ENCODE peak calls at places on chromosomes 11 and 22, in nine cellular contexts. K, S, F, U, X, R, Y, C and B are unnamed samples.

GRCh38 chr11:70415642-70416395 is 17.5 kb downstream of the CTTN start:
- DNase-seq in R (no peak), Y (no peak), K (no peak), U (no peak), X (peak; percentile 42), C (no peak), S (no peak), F (no peak), B (no peak)

GRCh38 chr11:62505112-62505783 is 41.4 kb downstream of the AHNAK start:
- DNase-seq in C (no peak), S (no peak), X (no peak), Y (no peak), K (no peak), F (no peak), R (no peak), U (no peak), B (no peak)

GRCh38 chr11:106021967-106022794 is at the start of gene MSANTD4:
- DNase-seq in U (peak; percentile 100), Y (peak; percentile 99), F (peak; percentile 95), K (peak; percentile 98), C (peak; percentile 99), X (peak; percentile 99), S (peak; percentile 96), R (peak; percentile 94), B (peak; percentile 94)

GRCh38 chr11:72293391-72293790 is 49.4 kb upstream of the PHOX2A start:
- DNase-seq in X (no peak), R (no peak), Y (no peak), S (no peak), C (no peak), K (no peak), U (no peak), F (no peak), B (no peak)

GRCh38 chr11:128664286-128664685 is 29.6 kb upstream of the FLI1 start:
- DNase-seq in K (no peak), C (no peak), S (no peak), Y (no peak), R (no peak), X (no peak), U (no peak), F (no peak), B (no peak)

GRCh38 chr22:48954781-48955311 is 872.8 kb downstream of the BRD1 start:
- DNase-seq in K (no peak), U (no peak), Y (no peak), X (no peak), R (no peak), C (no peak), F (no peak), S (no peak), B (no peak)

GRCh38 chr11:26620282-26621045 is 48.4 kb upstream of the MUC15 start:
- DNase-seq in K (no peak), Y (no peak), U (no peak), F (no peak), C (no peak), S (no peak), X (no peak), R (no peak), B (no peak)

GRCh38 chr11:119298726-119299125 is 18.2 kb downstream of the MCAM start:
- DNase-seq in F (no peak), U (no peak), C (no peak), Y (no peak), R (no peak), S (no peak), K (no peak), X (no peak), B (no peak)

GRCh38 chr11:17898782-17899181 is 114.1 kb downstream of the SERGEF start:
- DNase-seq in F (peak; percentile 4), K (no peak), X (no peak), S (no peak), R (no peak), Y (peak; percentile 5), C (no peak), U (no peak), B (no peak)

GRCh38 chr22:20982563-20982882 is 426 bp downstream of the LZTR1 start:
- DNase-seq in X (no peak), F (no peak), K (no peak), R (no peak), S (no peak), C (no peak), U (no peak), Y (no peak), B (no peak)

GRCh38 chr11:93051181-93051580 is 81.7 kb downstream of the MTNR1B start:
- DNase-seq in R (no peak), S (no peak), K (no peak), Y (peak; percentile 15), C (no peak), X (no peak), U (no peak), F (no peak), B (no peak)